ENCODE peak calls at places on chromosomes 2 and 18, in five cellular contexts. One of them, this sample, is unnamed.

GRCh38 chr2:133972786-133973185 is 281.1 kb upstream of the MGAT5 start:
- DNase-seq in CD8-positive, alpha-beta T cell: no peak
- DNase-seq in GM19239: no peak
- DNase-seq in heart left ventricle: no peak
- DNase-seq in anterior cingulate cortex: peak; percentile 10
- DNase-seq in this sample: peak; percentile 20

GRCh38 chr18:63317982-63318881 is 1.3 kb downstream of the BCL2 start:
- DNase-seq in CD8-positive, alpha-beta T cell: peak; percentile 81
- DNase-seq in GM19239: no peak
- DNase-seq in heart left ventricle: peak; percentile 59
- DNase-seq in anterior cingulate cortex: peak; percentile 53
- DNase-seq in this sample: no peak

GRCh38 chr2:174752403-174753037 is 11.8 kb downstream of the CHRNA1 start:
- DNase-seq in CD8-positive, alpha-beta T cell: peak; percentile 22
- DNase-seq in GM19239: no peak
- DNase-seq in heart left ventricle: no peak
- DNase-seq in anterior cingulate cortex: no peak
- DNase-seq in this sample: no peak

GRCh38 chr18:44609210-44609941 is 71.3 kb upstream of the SETBP1 start:
- DNase-seq in CD8-positive, alpha-beta T cell: no peak
- DNase-seq in GM19239: no peak
- DNase-seq in heart left ventricle: no peak
- DNase-seq in anterior cingulate cortex: no peak
- DNase-seq in this sample: no peak

GRCh38 chr2:54139210-54139609 is 23.8 kb downstream of the ACYP2 start:
- DNase-seq in CD8-positive, alpha-beta T cell: no peak
- DNase-seq in GM19239: no peak
- DNase-seq in heart left ventricle: no peak
- DNase-seq in anterior cingulate cortex: no peak
- DNase-seq in this sample: no peak

GRCh38 chr2:100706249-100706648 is 113.7 kb upstream of the NPAS2 start:
- DNase-seq in CD8-positive, alpha-beta T cell: no peak
- DNase-seq in GM19239: no peak
- DNase-seq in heart left ventricle: no peak
- DNase-seq in anterior cingulate cortex: no peak
- DNase-seq in this sample: no peak

GRCh38 chr2:132448771-132449170 is 32.2 kb downstream of the GPR39 start:
- DNase-seq in CD8-positive, alpha-beta T cell: no peak
- DNase-seq in GM19239: no peak
- DNase-seq in heart left ventricle: no peak
- DNase-seq in anterior cingulate cortex: no peak
- DNase-seq in this sample: no peak

GRCh38 chr2:43312751-43313641 is 86.6 kb upstream of the ZFP36L2 start:
- DNase-seq in CD8-positive, alpha-beta T cell: no peak
- DNase-seq in GM19239: no peak
- DNase-seq in heart left ventricle: no peak
- DNase-seq in anterior cingulate cortex: no peak
- DNase-seq in this sample: peak; percentile 65

GRCh38 chr2:216859944-216860343 is at the start of gene TNP1:
- DNase-seq in CD8-positive, alpha-beta T cell: no peak
- DNase-seq in GM19239: no peak
- DNase-seq in heart left ventricle: no peak
- DNase-seq in anterior cingulate cortex: no peak
- DNase-seq in this sample: no peak

GRCh38 chr18:48490641-48491040 is 48.2 kb upstream of the CTIF start:
- DNase-seq in CD8-positive, alpha-beta T cell: no peak
- DNase-seq in GM19239: no peak
- DNase-seq in heart left ventricle: no peak
- DNase-seq in anterior cingulate cortex: no peak
- DNase-seq in this sample: no peak

GRCh38 chr2:20868377-20868776 is 45.5 kb upstream of the LDAH start:
- DNase-seq in CD8-positive, alpha-beta T cell: peak; percentile 11
- DNase-seq in GM19239: no peak
- DNase-seq in heart left ventricle: no peak
- DNase-seq in anterior cingulate cortex: no peak
- DNase-seq in this sample: no peak

GRCh38 chr2:105166671-105167070 is 74.9 kb upstream of the GPR45 start:
- DNase-seq in CD8-positive, alpha-beta T cell: no peak
- DNase-seq in GM19239: no peak
- DNase-seq in heart left ventricle: no peak
- DNase-seq in anterior cingulate cortex: no peak
- DNase-seq in this sample: no peak

This sample was measured in AG09309.